ENCODE peak calls at places on chromosomes 12 and 14, in five cellular contexts. I is endothelial cell, T is stomach, G is progenitor cell of endocrine pancreas, P is mucosa of descending colon. J is an unnamed sample.

GRCh38 chr14:74290415-74290814 is 12.3 kb downstream of the ABCD4 start:
- DNase-seq in T (no peak), G (no peak), P (no peak), I (no peak), J (no peak)

GRCh38 chr14:101066826-101067508 is 163.4 kb upstream of the RTL1 start:
- DNase-seq in T (no peak), I (no peak), P (no peak), G (no peak), J (no peak)

GRCh38 chr12:105214670-105215375 is 21.2 kb downstream of the APPL2 start:
- DNase-seq in P (peak), I (no peak), T (peak), G (no peak), J (no peak)

GRCh38 chr14:50340945-50341344 is 28.8 kb downstream of the DMAC2L start:
- DNase-seq in P (no peak), G (no peak), I (no peak), T (no peak), J (no peak)

GRCh38 chr12:95412826-95413311 is 61.1 kb upstream of the METAP2 start:
- DNase-seq in T (no peak), G (no peak), I (no peak), P (no peak), J (no peak)

GRCh38 chr14:25108959-25109358 is 59.0 kb upstream of the STXBP6 start:
- DNase-seq in G (no peak), P (peak), T (peak), I (no peak), J (no peak)

GRCh38 chr12:23084236-23084995 is 459.4 kb downstream of the ETNK1 start:
- DNase-seq in I (no peak), G (no peak), T (no peak), P (no peak), J (no peak)

GRCh38 chr12:1464925-1465324 is 129.5 kb downstream of the FBXL14 start:
- DNase-seq in P (no peak), I (no peak), T (no peak), G (no peak), J (no peak)

GRCh38 chr14:105891631-105892452 is 365.5 kb downstream of the TMEM121 start:
- DNase-seq in G (no peak), I (no peak), P (no peak), T (peak), J (peak)

GRCh38 chr14:69037790-69038448 is 58.8 kb upstream of the ACTN1 start:
- DNase-seq in G (no peak), I (no peak), P (no peak), T (no peak), J (no peak)

GRCh38 chr12:122840580-122841513 is 5.6 kb downstream of the HIP1R start:
- DNase-seq in G (no peak), P (no peak), I (no peak), T (no peak), J (no peak)

GRCh38 chr12:69068431-69068830 is 135.5 kb upstream of the CPM start:
- DNase-seq in P (peak), T (peak), G (no peak), I (no peak), J (no peak)

GRCh38 chr12:82461851-82462250 is 103.5 kb downstream of the METTL25 start:
- DNase-seq in T (no peak), I (no peak), G (no peak), P (no peak), J (no peak)

GRCh38 chr12:26280869-26281268 is 85.5 kb downstream of the SSPN start:
- DNase-seq in G (no peak), P (no peak), I (no peak), T (no peak), J (no peak)

GRCh38 chr12:49577589-49578315 is 9.8 kb upstream of the MCRS1 start:
- DNase-seq in T (no peak), G (no peak), P (no peak), I (no peak), J (no peak)

GRCh38 chr14:31251028-31251958 is 43.7 kb upstream of the HECTD1 start:
- DNase-seq in P (peak), T (peak), G (no peak), I (no peak), J (no peak)

GRCh38 chr12:96350982-96351381 is 49.3 kb downstream of the CDK17 start:
- DNase-seq in G (no peak), T (no peak), I (no peak), P (no peak), J (no peak)

GRCh38 chr12:104618691-104619090 is 161.9 kb downstream of the CHST11 start:
- DNase-seq in P (no peak), G (no peak), T (no peak), I (no peak), J (no peak)

GRCh38 chr12:10940389-10940788 is 1.3 kb upstream of the TAS2R14 start:
- DNase-seq in T (no peak), P (no peak), I (no peak), G (no peak), J (no peak)

GRCh38 chr12:30795410-30795659 is 40.6 kb upstream of the CAPRIN2 start:
- DNase-seq in G (no peak), T (no peak), I (no peak), P (no peak), J (peak)

GRCh38 chr12:7081037-7081436 is 11.2 kb downstream of the C1R start:
- DNase-seq in P (no peak), T (no peak), G (no peak), I (no peak), J (no peak)

GRCh38 chr12:89117448-89118034 is 234.8 kb downstream of the DUSP6 start:
- DNase-seq in G (no peak), P (peak), I (peak), T (peak), J (no peak)

GRCh38 chr14:66643344-66643743 is 135.4 kb downstream of the GPHN start:
- DNase-seq in P (no peak), G (no peak), I (no peak), T (no peak), J (no peak)

GRCh38 chr14:24381363-24382102 is 13.5 kb downstream of the NFATC4 start:
- DNase-seq in P (no peak), T (peak), I (no peak), G (no peak), J (no peak)

GRCh38 chr12:53055471-53056266 is 5.8 kb downstream of the TNS2 start:
- DNase-seq in I (no peak), P (no peak), T (no peak), G (no peak), J (no peak)

GRCh38 chr14:52808101-52808500 is 16.7 kb upstream of the GNPNAT1 start:
- DNase-seq in G (no peak), I (no peak), P (no peak), T (no peak), J (no peak)

GRCh38 chr14:42855159-42855558 is 1248.5 kb downstream of the LRFN5 start:
- DNase-seq in P (no peak), I (no peak), T (no peak), G (no peak), J (no peak)

GRCh38 chr14:102893452-102893851 is 29.0 kb upstream of the AMN start:
- DNase-seq in G (no peak), I (no peak), T (peak), P (peak), J (no peak)

GRCh38 chr14:65002586-65003210 is 16.0 kb downstream of the FNTB start:
- DNase-seq in T (no peak), G (no peak), P (no peak), I (no peak), J (no peak)

GRCh38 chr14:101957406-101958234 is 6.8 kb upstream of the DYNC1H1 start:
- DNase-seq in P (no peak), T (no peak), I (no peak), G (no peak), J (no peak)

GRCh38 chr12:6443361-6443983 is 1.3 kb upstream of the CD27 start:
- DNase-seq in P (no peak), G (no peak), I (no peak), T (no peak), J (no peak)

GRCh38 chr12:56958422-56958821 is 1.0 kb upstream of the RDH16 start:
- DNase-seq in G (no peak), I (no peak), T (no peak), P (no peak), J (no peak)

GRCh38 chr14:73924337-73924736 is 25.6 kb downstream of the FAM161B start:
- DNase-seq in G (no peak), P (no peak), T (no peak), I (no peak), J (no peak)

GRCh38 chr12:123478762-123479161 is 20.8 kb downstream of the SNRNP35 start:
- DNase-seq in T (no peak), I (no peak), P (no peak), G (no peak), J (no peak)

GRCh38 chr14:92785601-92786426 is 8.3 kb upstream of the GOLGA5 start:
- DNase-seq in T (peak), G (no peak), I (no peak), P (no peak), J (no peak)
- TF ChIP-seq CTCF in T (no peak), G (no peak), I (no peak), P (no peak), J (no peak)

GRCh38 chr14:54623279-54624004 is 56.5 kb downstream of the SAMD4A start:
- DNase-seq in G (no peak), P (no peak), I (no peak), T (no peak), J (no peak)

GRCh38 chr14:54622189-54622958 is 55.4 kb downstream of the SAMD4A start:
- DNase-seq in G (no peak), P (no peak), T (no peak), I (no peak), J (no peak)

GRCh38 chr14:54614296-54614695 is 47.4 kb downstream of the SAMD4A start:
- DNase-seq in T (no peak), P (no peak), I (no peak), G (no peak), J (no peak)

GRCh38 chr14:54621686-54622085 is 54.8 kb downstream of the SAMD4A start:
- DNase-seq in I (no peak), T (no peak), P (no peak), G (no peak), J (no peak)

DNA sequence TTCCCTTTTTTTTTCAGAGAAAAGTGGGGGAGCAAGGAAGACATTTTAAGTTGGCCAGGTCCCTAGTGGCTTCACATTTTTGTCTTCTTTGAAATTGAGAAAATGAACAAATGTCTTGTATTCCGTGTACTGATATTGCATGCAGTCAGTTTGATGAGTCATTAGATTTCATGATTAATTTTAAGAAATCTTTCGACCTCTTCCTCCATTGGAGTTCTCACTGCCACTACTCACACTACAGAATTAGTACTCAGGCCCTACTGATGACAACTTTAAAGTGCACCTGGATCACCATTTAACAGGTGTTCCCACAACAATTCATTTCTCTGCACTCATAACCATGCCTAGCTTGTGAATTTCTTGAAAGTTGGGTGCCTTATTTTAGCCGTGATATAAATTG is 50.5 kb downstream of the SAMD4A start:
- DNase-seq in P (no peak), T (no peak), I (no peak), G (no peak), J (no peak)
- TF ChIP-seq CTCF in P (no peak), T (no peak), I (no peak), G (no peak), J (no peak)

GRCh38 chr12:113759135-113759534 is 207.0 kb downstream of the RBM19 start:
- DNase-seq in T (no peak), I (no peak), P (no peak), G (no peak), J (no peak)

GRCh38 chr12:113756609-113757008 is 209.5 kb downstream of the RBM19 start:
- DNase-seq in P (no peak), G (no peak), T (no peak), I (no peak), J (no peak)

GRCh38 chr12:113758165-113758924 is 207.8 kb downstream of the RBM19 start:
- DNase-seq in G (no peak), I (no peak), T (no peak), P (no peak), J (no peak)

GRCh38 chr12:113755098-113755497 is 211.0 kb downstream of the RBM19 start:
- DNase-seq in P (no peak), T (no peak), I (no peak), G (no peak), J (no peak)

GRCh38 chr12:113757223-113758002 is 208.7 kb downstream of the RBM19 start:
- DNase-seq in P (no peak), G (no peak), T (no peak), I (no peak), J (no peak)
- TF ChIP-seq CTCF in P (no peak), G (peak), T (no peak), I (no peak), J (no peak)

GRCh38 chr12:98572010-98572409 is 21.5 kb upstream of the SLC25A3 start:
- DNase-seq in P (no peak), G (no peak), T (no peak), I (no peak), J (no peak)
- TF ChIP-seq CTCF in P (no peak), G (peak), T (no peak), I (peak), J (no peak)

GRCh38 chr12:64273527-64274403 is 51.7 kb upstream of the KICS2 start:
- DNase-seq in P (peak), G (no peak), I (peak), T (no peak), J (no peak)
- TF ChIP-seq CTCF in P (no peak), G (peak), I (peak), T (no peak), J (no peak)

J was measured in natural killer cell.